ENCODE peak calls at places on chromosomes 13 and 19, in eight cellular contexts. One of them, this sample, is unnamed.

GRCh38 chr19:56622374-56622773 is 20.6 kb upstream of the SMIM17 start:
- DNase-seq in uterus: no peak
- DNase-seq in heart left ventricle: no peak
- DNase-seq in CD4-positive, alpha-beta memory T cell: no peak
- DNase-seq in neural progenitor cell: no peak
- DNase-seq in MM.1S: no peak
- DNase-seq in mammary epithelial cell: no peak
- DNase-seq in ascending aorta: no peak
- DNase-seq in this sample: no peak

GRCh38 chr19:33214621-33215020 is 11.0 kb downstream of the SLC7A10 start:
- DNase-seq in mammary epithelial cell: peak; percentile 14
- DNase-seq in neural progenitor cell: peak; percentile 81
- DNase-seq in ascending aorta: no peak
- DNase-seq in uterus: no peak
- DNase-seq in MM.1S: no peak
- DNase-seq in CD4-positive, alpha-beta memory T cell: no peak
- DNase-seq in heart left ventricle: peak; percentile 21
- DNase-seq in this sample: no peak

GRCh38 chr19:4058696-4059492 is 7.8 kb downstream of the ZBTB7A start:
- DNase-seq in heart left ventricle: no peak
- DNase-seq in MM.1S: no peak
- DNase-seq in uterus: no peak
- DNase-seq in CD4-positive, alpha-beta memory T cell: no peak
- DNase-seq in ascending aorta: no peak
- DNase-seq in neural progenitor cell: no peak
- DNase-seq in mammary epithelial cell: no peak
- DNase-seq in this sample: no peak

GRCh38 chr13:51663980-51664957 is 80.0 kb downstream of the WDFY2 start:
- DNase-seq in neural progenitor cell: no peak
- DNase-seq in mammary epithelial cell: peak; percentile 36
- DNase-seq in heart left ventricle: no peak
- DNase-seq in uterus: no peak
- DNase-seq in MM.1S: no peak
- DNase-seq in CD4-positive, alpha-beta memory T cell: no peak
- DNase-seq in ascending aorta: no peak
- DNase-seq in this sample: no peak

GRCh38 chr19:54609356-54609791 is 15.9 kb downstream of the LILRA1 start:
- DNase-seq in ascending aorta: no peak
- DNase-seq in MM.1S: no peak
- DNase-seq in uterus: no peak
- DNase-seq in neural progenitor cell: no peak
- DNase-seq in CD4-positive, alpha-beta memory T cell: no peak
- DNase-seq in heart left ventricle: no peak
- DNase-seq in mammary epithelial cell: no peak
- DNase-seq in this sample: no peak

GRCh38 chr13:25847145-25847544 is 204.7 kb downstream of the SHISA2 start:
- DNase-seq in neural progenitor cell: no peak
- DNase-seq in CD4-positive, alpha-beta memory T cell: peak; percentile 45
- DNase-seq in uterus: no peak
- DNase-seq in MM.1S: peak; percentile 75
- DNase-seq in ascending aorta: no peak
- DNase-seq in mammary epithelial cell: no peak
- DNase-seq in heart left ventricle: no peak
- DNase-seq in this sample: no peak

GRCh38 chr13:30157616-30157993 is 149.7 kb downstream of the KATNAL1 start:
- DNase-seq in heart left ventricle: no peak
- DNase-seq in neural progenitor cell: no peak
- DNase-seq in ascending aorta: no peak
- DNase-seq in uterus: no peak
- DNase-seq in CD4-positive, alpha-beta memory T cell: no peak
- DNase-seq in MM.1S: peak; percentile 73
- DNase-seq in mammary epithelial cell: no peak
- DNase-seq in this sample: no peak

GRCh38 chr19:14517446-14517839 is 754 bp downstream of the DNAJB1 start:
- DNase-seq in mammary epithelial cell: no peak
- DNase-seq in MM.1S: no peak
- DNase-seq in ascending aorta: no peak
- DNase-seq in neural progenitor cell: no peak
- DNase-seq in CD4-positive, alpha-beta memory T cell: no peak
- DNase-seq in uterus: no peak
- DNase-seq in heart left ventricle: no peak
- DNase-seq in this sample: no peak

GRCh38 chr19:52600639-52601024 is 30.5 kb downstream of the ZNF701 start:
- DNase-seq in MM.1S: no peak
- DNase-seq in uterus: no peak
- DNase-seq in heart left ventricle: peak; percentile 64
- DNase-seq in ascending aorta: no peak
- DNase-seq in mammary epithelial cell: no peak
- DNase-seq in CD4-positive, alpha-beta memory T cell: peak; percentile 39
- DNase-seq in neural progenitor cell: no peak
- DNase-seq in this sample: no peak

GRCh38 chr13:40508112-40508511 is 158.3 kb downstream of the FOXO1 start:
- DNase-seq in ascending aorta: no peak
- DNase-seq in uterus: no peak
- DNase-seq in MM.1S: no peak
- DNase-seq in mammary epithelial cell: peak; percentile 45
- DNase-seq in neural progenitor cell: no peak
- DNase-seq in heart left ventricle: no peak
- DNase-seq in CD4-positive, alpha-beta memory T cell: no peak
- DNase-seq in this sample: peak; percentile 29

GRCh38 chr19:29442910-29443309 is 82.9 kb upstream of the VSTM2B start:
- DNase-seq in CD4-positive, alpha-beta memory T cell: no peak
- DNase-seq in ascending aorta: peak; percentile 28
- DNase-seq in neural progenitor cell: no peak
- DNase-seq in heart left ventricle: no peak
- DNase-seq in MM.1S: no peak
- DNase-seq in mammary epithelial cell: no peak
- DNase-seq in uterus: no peak
- DNase-seq in this sample: no peak

GRCh38 chr19:3544742-3545668 is 6.0 kb downstream of the TEKTIP1 start:
- DNase-seq in mammary epithelial cell: peak; percentile 83
- DNase-seq in MM.1S: peak; percentile 58
- DNase-seq in neural progenitor cell: peak; percentile 60
- DNase-seq in uterus: peak; percentile 61
- DNase-seq in ascending aorta: peak; percentile 82
- DNase-seq in CD4-positive, alpha-beta memory T cell: peak; percentile 71
- DNase-seq in heart left ventricle: peak; percentile 87
- DNase-seq in this sample: peak; percentile 76

GRCh38 chr19:35742121-35742724 is at the start of gene IGFLR1:
- DNase-seq in ascending aorta: no peak
- DNase-seq in uterus: no peak
- DNase-seq in CD4-positive, alpha-beta memory T cell: peak; percentile 83
- DNase-seq in mammary epithelial cell: no peak
- DNase-seq in neural progenitor cell: no peak
- DNase-seq in heart left ventricle: no peak
- DNase-seq in MM.1S: peak; percentile 69
- DNase-seq in this sample: no peak

DNA sequence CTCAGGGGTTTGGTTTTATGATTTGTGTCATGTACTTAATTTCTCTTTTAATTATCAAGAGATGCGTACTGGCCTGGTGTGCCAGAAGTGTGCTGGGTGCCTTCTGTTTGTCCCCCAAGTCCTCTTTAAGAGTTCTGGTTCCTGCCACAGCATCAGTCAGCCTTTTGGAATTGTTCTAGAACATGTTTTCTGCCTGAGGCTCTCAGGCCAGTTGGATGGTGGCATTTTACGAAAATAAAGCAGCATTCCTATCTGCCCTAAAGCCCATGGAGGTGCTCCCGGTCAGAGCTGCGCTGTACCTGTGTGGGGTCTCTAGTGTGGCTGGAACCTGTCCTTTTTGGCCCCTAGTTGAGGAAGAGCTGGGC is 54.1 kb downstream of the TSSK6 start:
- DNase-seq in neural progenitor cell: no peak
- DNase-seq in mammary epithelial cell: no peak
- DNase-seq in CD4-positive, alpha-beta memory T cell: no peak
- DNase-seq in MM.1S: no peak
- DNase-seq in heart left ventricle: no peak
- DNase-seq in uterus: no peak
- DNase-seq in ascending aorta: no peak
- DNase-seq in this sample: no peak
- H3K4me3 ChIP-seq in neural progenitor cell: no peak overlapping the region
- H3K4me3 ChIP-seq in mammary epithelial cell: no peak overlapping the region
- H3K4me3 ChIP-seq in CD4-positive, alpha-beta memory T cell: peak overlapping the region; percentile 0
- H3K4me3 ChIP-seq in MM.1S: no peak overlapping the region
- H3K4me3 ChIP-seq in heart left ventricle: peak overlapping the region; percentile 7
- H3K4me3 ChIP-seq in uterus: no peak overlapping the region
- H3K4me3 ChIP-seq in ascending aorta: peak overlapping the region; percentile 37
- H3K4me3 ChIP-seq in this sample: no peak overlapping the region

DNA sequence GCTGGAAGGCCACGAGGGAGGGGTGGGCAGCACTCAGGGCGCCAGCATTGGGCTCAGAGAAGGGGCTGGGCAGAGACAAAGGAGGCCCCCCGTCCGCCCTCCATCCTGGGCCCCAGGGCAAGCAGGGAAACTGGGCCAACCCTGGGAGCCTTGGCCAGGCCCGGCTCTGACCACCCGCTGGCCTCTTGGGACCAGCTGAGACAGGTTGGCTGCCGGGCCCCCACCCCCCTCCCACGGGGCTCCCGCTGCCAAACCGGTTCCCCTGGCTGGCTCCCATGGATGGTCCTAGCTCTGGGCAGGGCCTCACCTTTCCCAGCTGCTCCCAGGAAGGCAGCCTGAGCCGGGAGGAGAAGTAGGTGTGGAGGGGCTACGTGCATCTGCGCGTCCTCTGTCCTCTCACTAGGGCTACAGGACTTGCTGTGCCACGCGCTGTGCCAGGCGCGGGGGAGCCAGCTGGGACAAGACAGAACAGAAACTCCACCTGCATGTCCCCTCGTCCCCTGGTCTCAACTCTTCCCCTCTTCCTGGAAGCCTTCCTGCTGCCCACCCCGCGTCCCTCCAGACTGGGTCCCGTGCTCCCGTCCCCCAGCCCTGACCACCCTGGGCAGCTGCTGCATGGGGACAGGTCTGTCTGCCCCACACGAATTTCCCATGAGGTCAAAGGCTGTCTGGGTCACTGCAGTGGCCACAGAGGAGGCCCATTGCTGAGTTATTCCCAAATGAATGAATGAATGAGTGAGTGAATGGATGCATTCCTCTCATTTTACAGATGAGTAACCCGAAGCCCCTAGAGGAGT is 29.1 kb upstream of the NCCRP1 start:
- DNase-seq in uterus: no peak
- DNase-seq in ascending aorta: no peak
- DNase-seq in MM.1S: no peak
- DNase-seq in mammary epithelial cell: peak; percentile 77
- DNase-seq in neural progenitor cell: no peak
- DNase-seq in CD4-positive, alpha-beta memory T cell: no peak
- DNase-seq in heart left ventricle: no peak
- DNase-seq in this sample: peak; percentile 80
- H3K4me3 ChIP-seq in uterus: no peak overlapping the region
- H3K4me3 ChIP-seq in ascending aorta: no peak overlapping the region
- H3K4me3 ChIP-seq in MM.1S: no peak overlapping the region
- H3K4me3 ChIP-seq in mammary epithelial cell: peak overlapping the region; percentile 19
- H3K4me3 ChIP-seq in neural progenitor cell: no peak overlapping the region
- H3K4me3 ChIP-seq in CD4-positive, alpha-beta memory T cell: no peak overlapping the region
- H3K4me3 ChIP-seq in heart left ventricle: no peak overlapping the region
- H3K4me3 ChIP-seq in this sample: no peak overlapping the region

GRCh38 chr13:110446570-110446880 is 115.0 kb downstream of the RAB20 start:
- DNase-seq in neural progenitor cell: no peak
- DNase-seq in heart left ventricle: no peak
- DNase-seq in MM.1S: no peak
- DNase-seq in uterus: no peak
- DNase-seq in ascending aorta: peak; percentile 57
- DNase-seq in CD4-positive, alpha-beta memory T cell: no peak
- DNase-seq in mammary epithelial cell: no peak
- DNase-seq in this sample: no peak

GRCh38 chr13:110447801-110448200 is 113.7 kb downstream of the RAB20 start:
- DNase-seq in mammary epithelial cell: no peak
- DNase-seq in neural progenitor cell: no peak
- DNase-seq in heart left ventricle: no peak
- DNase-seq in CD4-positive, alpha-beta memory T cell: no peak
- DNase-seq in uterus: no peak
- DNase-seq in ascending aorta: peak; percentile 60
- DNase-seq in MM.1S: no peak
- DNase-seq in this sample: no peak

GRCh38 chr13:110445722-110446569 is 115.6 kb downstream of the RAB20 start:
- DNase-seq in MM.1S: no peak
- DNase-seq in heart left ventricle: no peak
- DNase-seq in neural progenitor cell: no peak
- DNase-seq in mammary epithelial cell: peak; percentile 75
- DNase-seq in CD4-positive, alpha-beta memory T cell: no peak
- DNase-seq in ascending aorta: peak; percentile 61
- DNase-seq in uterus: no peak
- DNase-seq in this sample: no peak

GRCh38 chr13:110448230-110448629 is 113.3 kb downstream of the RAB20 start:
- DNase-seq in neural progenitor cell: no peak
- DNase-seq in heart left ventricle: no peak
- DNase-seq in ascending aorta: peak; percentile 61
- DNase-seq in CD4-positive, alpha-beta memory T cell: no peak
- DNase-seq in MM.1S: no peak
- DNase-seq in mammary epithelial cell: peak; percentile 81
- DNase-seq in uterus: no peak
- DNase-seq in this sample: no peak

DNA sequence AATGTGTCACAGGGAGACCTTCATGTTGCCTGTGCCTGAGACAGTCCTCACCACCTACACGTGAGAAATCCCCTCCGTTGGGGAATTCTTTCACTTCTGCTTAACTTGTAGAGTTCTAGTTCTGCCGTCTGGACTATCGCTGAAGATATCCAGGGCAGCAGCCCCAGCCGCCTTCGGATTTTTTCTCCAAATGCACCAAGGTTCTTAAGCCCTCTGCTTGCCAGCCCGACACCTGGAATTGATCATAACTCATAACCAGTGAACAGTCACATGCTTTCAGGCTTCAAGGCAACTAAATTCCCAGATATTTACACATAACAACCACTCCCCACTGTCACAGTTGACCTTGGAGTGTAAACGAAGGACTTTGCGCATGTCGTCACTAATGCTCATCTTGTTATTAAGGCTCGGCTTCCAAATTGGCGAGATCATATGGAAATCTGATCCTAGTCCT is 114.4 kb downstream of the RAB20 start:
- DNase-seq in CD4-positive, alpha-beta memory T cell: no peak
- DNase-seq in mammary epithelial cell: no peak
- DNase-seq in ascending aorta: peak; percentile 51
- DNase-seq in heart left ventricle: no peak
- DNase-seq in MM.1S: no peak
- DNase-seq in neural progenitor cell: no peak
- DNase-seq in uterus: no peak
- DNase-seq in this sample: peak; percentile 46
- H3K4me3 ChIP-seq in CD4-positive, alpha-beta memory T cell: no peak overlapping the region
- H3K4me3 ChIP-seq in mammary epithelial cell: no peak overlapping the region
- H3K4me3 ChIP-seq in ascending aorta: no peak overlapping the region
- H3K4me3 ChIP-seq in heart left ventricle: no peak overlapping the region
- H3K4me3 ChIP-seq in MM.1S: no peak overlapping the region
- H3K4me3 ChIP-seq in neural progenitor cell: no peak overlapping the region
- H3K4me3 ChIP-seq in uterus: no peak overlapping the region
- H3K4me3 ChIP-seq in this sample: no peak overlapping the region

DNA sequence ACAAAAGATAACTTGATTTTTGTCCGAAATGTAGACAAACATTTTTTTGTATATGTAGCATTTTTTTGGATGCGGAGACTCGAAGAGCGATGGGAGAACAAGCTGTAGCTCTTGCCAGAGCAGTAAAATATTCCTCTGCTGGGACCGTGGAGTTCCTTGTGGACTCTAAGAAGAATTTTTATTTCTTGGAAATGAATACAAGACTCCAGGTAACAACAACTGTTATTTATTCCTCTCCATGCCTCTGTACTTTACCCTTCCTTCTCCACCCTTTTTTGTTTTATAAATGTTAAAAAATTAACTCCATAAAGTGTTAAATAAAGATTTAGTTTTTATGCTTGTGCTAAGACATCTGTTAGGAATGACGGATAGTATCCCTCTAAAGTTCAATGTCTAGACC is 184.2 kb downstream of the PCCA start:
- DNase-seq in ascending aorta: no peak
- DNase-seq in neural progenitor cell: no peak
- DNase-seq in mammary epithelial cell: no peak
- DNase-seq in uterus: no peak
- DNase-seq in MM.1S: no peak
- DNase-seq in heart left ventricle: no peak
- DNase-seq in CD4-positive, alpha-beta memory T cell: no peak
- DNase-seq in this sample: no peak
- H3K4me3 ChIP-seq in ascending aorta: no peak overlapping the region
- H3K4me3 ChIP-seq in neural progenitor cell: no peak overlapping the region
- H3K4me3 ChIP-seq in mammary epithelial cell: no peak overlapping the region
- H3K4me3 ChIP-seq in uterus: no peak overlapping the region
- H3K4me3 ChIP-seq in MM.1S: no peak overlapping the region
- H3K4me3 ChIP-seq in heart left ventricle: no peak overlapping the region
- H3K4me3 ChIP-seq in CD4-positive, alpha-beta memory T cell: no peak overlapping the region
- H3K4me3 ChIP-seq in this sample: no peak overlapping the region

This sample was measured in body of pancreas.